ENCODE peak calls at places on chromosomes 4 and X, in seven cellular contexts. One of them, this sample, is unnamed.

GRCh38 chrX:1529328-1529727 is 7.7 kb downstream of the P2RY8 start:
- DNase-seq in sigmoid colon: no peak
- DNase-seq in HCT116: no peak
- DNase-seq in lower leg skin: no peak
- DNase-seq in upper lobe of left lung: no peak
- DNase-seq in tibial nerve: no peak
- DNase-seq in gastrocnemius medialis: no peak
- DNase-seq in this sample: no peak

GRCh38 chr4:12712648-12713339 is 771.3 kb downstream of the RAB28 start:
- DNase-seq in sigmoid colon: no peak
- DNase-seq in HCT116: no peak
- DNase-seq in lower leg skin: no peak
- DNase-seq in upper lobe of left lung: no peak
- DNase-seq in tibial nerve: no peak
- DNase-seq in gastrocnemius medialis: no peak
- DNase-seq in this sample: no peak

GRCh38 chr4:77154074-77154473 is 2.9 kb upstream of the CCNG2 start:
- DNase-seq in sigmoid colon: no peak
- DNase-seq in HCT116: no peak
- DNase-seq in lower leg skin: no peak
- DNase-seq in upper lobe of left lung: no peak
- DNase-seq in tibial nerve: no peak
- DNase-seq in gastrocnemius medialis: no peak
- DNase-seq in this sample: no peak

GRCh38 chr4:20288846-20289512 is 37.3 kb downstream of the SLIT2 start:
- DNase-seq in sigmoid colon: no peak
- DNase-seq in HCT116: no peak
- DNase-seq in lower leg skin: no peak
- DNase-seq in upper lobe of left lung: no peak
- DNase-seq in tibial nerve: no peak
- DNase-seq in gastrocnemius medialis: no peak
- DNase-seq in this sample: no peak

GRCh38 chrX:66680451-66680850 is 41.6 kb upstream of the EDA2R start:
- DNase-seq in sigmoid colon: no peak
- DNase-seq in HCT116: no peak
- DNase-seq in lower leg skin: no peak
- DNase-seq in upper lobe of left lung: no peak
- DNase-seq in tibial nerve: no peak
- DNase-seq in gastrocnemius medialis: no peak
- DNase-seq in this sample: no peak

GRCh38 chr4:76420901-76421581 is at the start of gene CCDC158:
- DNase-seq in sigmoid colon: no peak
- DNase-seq in HCT116: no peak
- DNase-seq in lower leg skin: no peak
- DNase-seq in upper lobe of left lung: peak
- DNase-seq in tibial nerve: no peak
- DNase-seq in gastrocnemius medialis: no peak
- DNase-seq in this sample: peak

GRCh38 chrX:70479197-70479969 is 34.7 kb downstream of the DLG3 start:
- DNase-seq in sigmoid colon: no peak
- DNase-seq in HCT116: no peak
- DNase-seq in lower leg skin: no peak
- DNase-seq in upper lobe of left lung: no peak
- DNase-seq in tibial nerve: no peak
- DNase-seq in gastrocnemius medialis: no peak
- DNase-seq in this sample: no peak

GRCh38 chr4:185950891-185951290 is 118.1 kb upstream of the TLR3 start:
- DNase-seq in sigmoid colon: no peak
- DNase-seq in HCT116: no peak
- DNase-seq in lower leg skin: no peak
- DNase-seq in upper lobe of left lung: no peak
- DNase-seq in tibial nerve: no peak
- DNase-seq in gastrocnemius medialis: no peak
- DNase-seq in this sample: no peak

GRCh38 chr4:10101559-10102192 is 14.9 kb downstream of the WDR1 start:
- DNase-seq in sigmoid colon: peak
- DNase-seq in HCT116: no peak
- DNase-seq in lower leg skin: no peak
- DNase-seq in upper lobe of left lung: no peak
- DNase-seq in tibial nerve: no peak
- DNase-seq in gastrocnemius medialis: peak
- DNase-seq in this sample: no peak

GRCh38 chr4:37001688-37002436 is 242.7 kb upstream of the NWD2 start:
- DNase-seq in sigmoid colon: no peak
- DNase-seq in HCT116: peak
- DNase-seq in lower leg skin: no peak
- DNase-seq in upper lobe of left lung: peak
- DNase-seq in tibial nerve: no peak
- DNase-seq in gastrocnemius medialis: no peak
- DNase-seq in this sample: no peak

GRCh38 chrX:116436358-116436816 is at the start of gene SLC6A14:
- DNase-seq in sigmoid colon: no peak
- DNase-seq in HCT116: no peak
- DNase-seq in lower leg skin: no peak
- DNase-seq in upper lobe of left lung: no peak
- DNase-seq in tibial nerve: no peak
- DNase-seq in gastrocnemius medialis: no peak
- DNase-seq in this sample: no peak

GRCh38 chr4:1294424-1294823 is 4.7 kb downstream of the MAEA start:
- DNase-seq in sigmoid colon: peak
- DNase-seq in HCT116: no peak
- DNase-seq in lower leg skin: no peak
- DNase-seq in upper lobe of left lung: peak
- DNase-seq in tibial nerve: no peak
- DNase-seq in gastrocnemius medialis: no peak
- DNase-seq in this sample: peak

GRCh38 chr4:86050516-86050915 is 309.3 kb downstream of the MAPK10 start:
- DNase-seq in sigmoid colon: no peak
- DNase-seq in HCT116: no peak
- DNase-seq in lower leg skin: no peak
- DNase-seq in upper lobe of left lung: no peak
- DNase-seq in tibial nerve: no peak
- DNase-seq in gastrocnemius medialis: no peak
- DNase-seq in this sample: no peak

GRCh38 chrX:153953342-153953830 is 8.9 kb upstream of the RENBP start:
- DNase-seq in sigmoid colon: peak
- DNase-seq in HCT116: no peak
- DNase-seq in lower leg skin: no peak
- DNase-seq in upper lobe of left lung: no peak
- DNase-seq in tibial nerve: peak
- DNase-seq in gastrocnemius medialis: peak
- DNase-seq in this sample: peak

DNA sequence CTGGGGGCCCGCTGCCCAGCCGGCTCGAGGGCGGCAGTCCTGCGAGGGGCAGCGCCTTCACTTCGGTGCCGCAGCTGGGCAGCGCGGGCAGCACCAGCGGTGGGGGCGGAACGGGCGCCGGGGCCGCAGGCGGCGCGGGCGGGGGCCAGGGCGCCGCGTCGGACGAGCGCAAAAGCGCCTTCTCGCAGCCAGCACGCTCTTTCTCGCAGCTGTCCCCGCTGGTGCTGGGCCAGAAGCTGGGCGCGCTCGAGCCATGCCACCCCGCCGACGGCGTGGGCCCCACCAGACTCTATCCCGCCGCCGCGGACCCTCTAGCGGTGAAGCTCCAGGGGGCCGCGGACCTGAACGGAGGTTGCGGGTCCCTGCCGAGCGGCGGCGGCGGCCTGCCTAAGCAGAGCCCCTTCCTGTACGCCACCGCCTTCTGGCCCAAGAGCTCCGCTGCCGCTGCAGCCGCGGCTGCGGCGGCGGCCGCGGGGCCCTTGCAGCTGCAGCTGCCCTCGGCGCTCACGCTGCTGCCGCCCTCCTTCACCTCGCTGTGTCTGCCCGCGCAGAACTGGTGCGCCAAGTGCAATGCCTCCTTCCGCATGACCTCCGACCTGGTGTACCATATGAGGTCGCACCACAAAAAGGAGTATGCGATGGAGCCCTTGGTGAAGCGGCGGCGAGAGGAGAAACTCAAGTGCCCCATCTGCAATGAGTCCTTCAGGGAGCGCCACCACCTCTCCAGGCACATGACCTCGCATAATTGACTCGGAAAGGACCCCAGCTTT is 5.7 kb downstream of the PRDM8 start:
- DNase-seq in sigmoid colon: peak
- DNase-seq in HCT116: no peak
- DNase-seq in lower leg skin: no peak
- DNase-seq in upper lobe of left lung: peak
- DNase-seq in tibial nerve: no peak
- DNase-seq in gastrocnemius medialis: no peak
- DNase-seq in this sample: no peak
- TF ChIP-seq POLR2A in sigmoid colon: no peak
- TF ChIP-seq POLR2A in HCT116: no peak
- TF ChIP-seq POLR2A in lower leg skin: no peak
- TF ChIP-seq POLR2A in upper lobe of left lung: no peak
- TF ChIP-seq POLR2A in tibial nerve: no peak
- TF ChIP-seq POLR2A in gastrocnemius medialis: no peak
- TF ChIP-seq POLR2A in this sample: no peak

DNA sequence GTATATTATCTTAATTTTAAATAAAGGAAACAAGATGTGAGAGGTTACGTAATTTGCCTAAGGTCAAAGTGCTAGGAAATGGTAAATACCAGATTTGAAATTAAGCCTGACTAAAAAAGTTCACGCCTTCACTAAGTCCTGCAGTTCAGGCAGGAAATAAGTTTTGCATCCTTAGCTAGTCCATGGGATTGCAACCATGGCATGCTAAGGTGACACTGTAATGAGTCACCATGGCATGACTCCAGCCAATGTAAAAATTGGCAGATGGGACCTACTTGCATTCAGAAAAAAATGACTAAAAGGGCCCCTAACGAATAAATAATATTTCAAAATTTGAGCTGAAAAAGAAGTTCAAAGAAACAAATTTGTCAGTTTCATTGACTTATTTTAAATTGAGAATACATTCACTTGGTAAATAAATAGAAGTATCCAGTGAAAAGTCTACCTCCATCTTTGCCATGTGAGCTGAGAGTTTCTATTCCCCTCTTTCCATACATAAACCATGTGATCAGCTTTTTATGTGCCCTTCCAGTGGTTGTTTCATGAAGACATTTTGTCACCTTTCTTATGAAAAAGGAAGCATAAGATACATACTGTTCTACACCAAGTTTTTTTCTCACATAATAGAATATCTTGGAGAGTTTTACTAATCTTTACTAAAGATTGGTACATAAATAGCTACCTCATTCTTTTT is 72.3 kb downstream of the ANKRD50 start:
- DNase-seq in sigmoid colon: no peak
- DNase-seq in HCT116: peak
- DNase-seq in lower leg skin: no peak
- DNase-seq in upper lobe of left lung: no peak
- DNase-seq in tibial nerve: no peak
- DNase-seq in gastrocnemius medialis: no peak
- DNase-seq in this sample: peak
- TF ChIP-seq POLR2A in sigmoid colon: no peak
- TF ChIP-seq POLR2A in HCT116: no peak
- TF ChIP-seq POLR2A in lower leg skin: no peak
- TF ChIP-seq POLR2A in upper lobe of left lung: no peak
- TF ChIP-seq POLR2A in tibial nerve: no peak
- TF ChIP-seq POLR2A in gastrocnemius medialis: no peak
- TF ChIP-seq POLR2A in this sample: no peak

DNA sequence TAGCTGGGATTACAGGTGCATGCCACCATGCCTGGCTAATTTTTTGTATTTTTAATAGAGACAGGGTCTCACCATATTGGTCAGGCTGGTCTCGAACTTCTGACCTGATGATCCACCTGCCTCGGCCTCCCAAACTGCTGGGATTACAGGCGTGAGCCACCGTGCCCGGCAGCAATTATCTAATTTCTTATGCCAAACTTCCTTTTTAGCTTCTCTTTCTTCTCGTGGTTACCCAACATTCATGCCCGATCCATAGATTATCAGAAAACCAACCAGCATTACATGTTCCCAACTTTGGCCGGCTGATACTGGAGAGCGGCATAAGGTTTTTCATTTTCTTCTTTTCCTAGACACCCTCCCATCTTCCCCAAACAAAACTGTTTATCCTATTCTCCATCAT is 8.8 kb downstream of the SLC7A11 start:
- DNase-seq in sigmoid colon: no peak
- DNase-seq in HCT116: no peak
- DNase-seq in lower leg skin: no peak
- DNase-seq in upper lobe of left lung: peak
- DNase-seq in tibial nerve: no peak
- DNase-seq in gastrocnemius medialis: no peak
- DNase-seq in this sample: no peak
- TF ChIP-seq POLR2A in sigmoid colon: no peak
- TF ChIP-seq POLR2A in HCT116: no peak
- TF ChIP-seq POLR2A in lower leg skin: no peak
- TF ChIP-seq POLR2A in upper lobe of left lung: no peak
- TF ChIP-seq POLR2A in tibial nerve: no peak
- TF ChIP-seq POLR2A in gastrocnemius medialis: no peak
- TF ChIP-seq POLR2A in this sample: no peak

GRCh38 chrX:48476919-48477318 is 920 bp downstream of the FTSJ1 start:
- DNase-seq in sigmoid colon: no peak
- DNase-seq in HCT116: no peak
- DNase-seq in lower leg skin: no peak
- DNase-seq in upper lobe of left lung: no peak
- DNase-seq in tibial nerve: no peak
- DNase-seq in gastrocnemius medialis: no peak
- DNase-seq in this sample: no peak

GRCh38 chrX:48474581-48474980 is 1.4 kb upstream of the FTSJ1 start:
- DNase-seq in sigmoid colon: no peak
- DNase-seq in HCT116: no peak
- DNase-seq in lower leg skin: no peak
- DNase-seq in upper lobe of left lung: no peak
- DNase-seq in tibial nerve: no peak
- DNase-seq in gastrocnemius medialis: no peak
- DNase-seq in this sample: no peak

GRCh38 chrX:48475295-48475694 is 704 bp upstream of the FTSJ1 start:
- DNase-seq in sigmoid colon: no peak
- DNase-seq in HCT116: no peak
- DNase-seq in lower leg skin: no peak
- DNase-seq in upper lobe of left lung: no peak
- DNase-seq in tibial nerve: no peak
- DNase-seq in gastrocnemius medialis: no peak
- DNase-seq in this sample: no peak

GRCh38 chrX:48474127-48474526 is 1.9 kb upstream of the FTSJ1 start:
- DNase-seq in sigmoid colon: no peak
- DNase-seq in HCT116: no peak
- DNase-seq in lower leg skin: no peak
- DNase-seq in upper lobe of left lung: no peak
- DNase-seq in tibial nerve: no peak
- DNase-seq in gastrocnemius medialis: no peak
- DNase-seq in this sample: no peak

DNA sequence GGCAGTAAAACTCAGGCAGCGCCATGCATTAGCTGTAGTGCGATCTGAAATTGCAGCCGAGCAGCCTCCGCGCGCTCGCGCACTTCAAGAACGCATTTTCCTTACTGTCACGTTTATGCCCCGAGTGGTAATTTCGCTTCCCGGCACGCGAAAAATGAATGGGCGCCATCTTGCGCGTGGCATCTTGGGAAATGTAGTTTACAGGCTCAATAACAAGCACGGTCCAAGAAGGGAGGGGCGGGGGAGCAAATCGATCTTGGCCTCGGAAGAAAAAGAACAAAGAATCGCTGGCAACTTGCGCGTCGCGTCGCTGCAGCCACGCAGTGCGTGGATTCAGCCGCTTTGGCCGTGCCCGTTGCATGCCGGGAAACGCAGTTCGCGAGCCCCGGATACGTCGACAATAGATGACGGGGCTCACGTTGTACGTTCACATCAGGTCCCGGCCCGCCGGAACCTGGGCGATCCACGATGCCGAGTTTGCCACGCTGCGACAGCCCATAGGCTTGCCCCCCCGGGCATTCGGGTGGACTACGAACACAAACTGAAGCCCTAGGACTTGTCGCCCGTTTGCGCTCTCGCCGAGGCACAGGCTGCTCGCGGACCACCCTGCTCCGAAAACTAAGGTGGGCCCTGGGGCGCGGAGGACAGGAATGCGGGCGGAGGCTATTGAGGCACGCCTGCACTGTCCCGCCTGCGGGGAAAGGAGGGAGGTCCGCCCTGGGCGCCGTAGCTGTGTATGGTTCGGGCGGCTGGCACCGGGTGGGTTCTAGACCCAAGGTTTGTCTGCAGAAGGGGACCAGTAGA is at the start of gene FTSJ1:
- DNase-seq in sigmoid colon: peak
- DNase-seq in HCT116: peak
- DNase-seq in lower leg skin: peak
- DNase-seq in upper lobe of left lung: peak
- DNase-seq in tibial nerve: peak
- DNase-seq in gastrocnemius medialis: peak
- DNase-seq in this sample: peak
- TF ChIP-seq POLR2A in sigmoid colon: peak
- TF ChIP-seq POLR2A in HCT116: peak
- TF ChIP-seq POLR2A in lower leg skin: no peak
- TF ChIP-seq POLR2A in upper lobe of left lung: no peak
- TF ChIP-seq POLR2A in tibial nerve: peak
- TF ChIP-seq POLR2A in gastrocnemius medialis: peak
- TF ChIP-seq POLR2A in this sample: peak